ENCODE peak calls at places on chromosomes 2 and 18, in seven cellular contexts. C is HT-29; W is NCI-H187; F is CD4-positive, alpha-beta T cell; I is choroid plexus epithelial cell; G is NCI-H146; Q is RWPE1. T is an unnamed sample.

GRCh38 chr2:72548081-72548764 is 277.6 kb downstream of the EXOC6B start:
- DNase-seq in G (no peak), C (no peak), Q (no peak), F (no peak), W (no peak), I (no peak), T (no peak)

GRCh38 chr2:144421606-144422510 is 98.1 kb downstream of the ZEB2 start:
- DNase-seq in I (no peak), W (no peak), Q (no peak), F (no peak), G (no peak), C (no peak), T (no peak)

GRCh38 chr2:226873051-226873620 is 37.3 kb downstream of the RHBDD1 start:
- DNase-seq in I (peak), F (no peak), Q (no peak), G (no peak), W (no peak), C (no peak), T (no peak)

GRCh38 chr2:188292446-188293239 is 969 bp downstream of the GULP1 start:
- DNase-seq in G (peak), I (peak), Q (peak), C (peak), W (no peak), F (no peak), T (no peak)

GRCh38 chr18:31399336-31400032 is 22.9 kb downstream of the DSG4 start:
- DNase-seq in I (peak), G (no peak), W (no peak), F (no peak), Q (no peak), C (peak), T (no peak)

GRCh38 chr2:181962142-181962541 is 23.5 kb upstream of the PPP1R1C start:
- DNase-seq in G (no peak), F (no peak), I (no peak), W (no peak), Q (no peak), C (no peak), T (no peak)

GRCh38 chr2:23589739-23590138 is 204.8 kb downstream of the KLHL29 start:
- DNase-seq in Q (no peak), C (no peak), G (no peak), F (no peak), I (no peak), W (no peak), T (no peak)

GRCh38 chr18:40413160-40413559 is 1541.9 kb upstream of the PIK3C3 start:
- DNase-seq in I (peak), F (no peak), W (peak), C (peak), G (peak), Q (no peak), T (no peak)

GRCh38 chr2:241601841-241602240 is 35.1 kb downstream of the THAP4 start:
- DNase-seq in F (no peak), C (no peak), G (no peak), W (peak), I (no peak), Q (no peak), T (no peak)

GRCh38 chr2:54880428-54880827 is 157.0 kb downstream of the EML6 start:
- DNase-seq in C (no peak), I (no peak), Q (no peak), F (no peak), W (no peak), G (no peak), T (no peak)

GRCh38 chr2:74991977-74992376 is 33.5 kb downstream of the POLE4 start:
- DNase-seq in W (no peak), F (no peak), C (no peak), I (peak), Q (peak), G (no peak), T (no peak)

GRCh38 chr18:48152549-48152948 is 222.1 kb upstream of the SMAD2 start:
- DNase-seq in W (no peak), Q (no peak), F (no peak), C (peak), G (no peak), I (no peak), T (no peak)

GRCh38 chr2:100588071-100588786 is 25.4 kb downstream of the PDCL3 start:
- DNase-seq in C (no peak), I (peak), G (no peak), F (peak), W (no peak), Q (peak), T (peak)

GRCh38 chr18:27621236-27621890 is 436.3 kb upstream of the CHST9 start:
- DNase-seq in W (no peak), C (no peak), I (no peak), F (no peak), G (no peak), Q (no peak), T (no peak)

GRCh38 chr2:39377226-39377939 is 59.7 kb downstream of the MAP4K3 start:
- DNase-seq in Q (no peak), W (no peak), F (no peak), G (no peak), C (no peak), I (peak), T (no peak)

GRCh38 chr2:27092696-27093429 is 6.3 kb downstream of the KHK start:
- DNase-seq in F (no peak), Q (no peak), W (no peak), I (no peak), G (no peak), C (no peak), T (no peak)

T was measured in activated CD4-positive, alpha-beta memory T cell treated with anti-CD3 and anti-CD28 coated beads, Interleukin-2, amount 10 ng/mL, durations not matched to agents 7 days and 5 days.